ENCODE peak calls at places on chromosome 16, in six cellular contexts. A is coronary artery; Y is left ventricle myocardium inferior; E is CD8-positive, alpha-beta T cell; Q is AG04450; U is dorsolateral prefrontal cortex. B is an unnamed sample.

GRCh38 chr16:79842197-79842596 is 241.7 kb upstream of the MAF start:
- DNase-seq in A (no peak), Y (no peak), E (no peak), Q (no peak), U (no peak), B (no peak)

GRCh38 chr16:17379121-17379571 is 91.6 kb downstream of the XYLT1 start:
- DNase-seq in A (no peak), Y (peak), E (no peak), Q (no peak), U (peak), B (no peak)

GRCh38 chr16:23966577-23966976 is 130.8 kb downstream of the PRKCB start:
- DNase-seq in A (no peak), Y (no peak), E (no peak), Q (no peak), U (no peak), B (no peak)

GRCh38 chr16:89449726-89450335 is 40.5 kb downstream of the ANKRD11 start:
- DNase-seq in A (no peak), Y (no peak), E (no peak), Q (no peak), U (no peak), B (no peak)

GRCh38 chr16:17590711-17591654 is 120.2 kb upstream of the XYLT1 start:
- DNase-seq in A (no peak), Y (no peak), E (peak), Q (no peak), U (no peak), B (no peak)

GRCh38 chr16:30369091-30369937 is 980 bp downstream of the TBC1D10B start:
- DNase-seq in A (no peak), Y (no peak), E (no peak), Q (no peak), U (no peak), B (no peak)

GRCh38 chr16:78791926-78792325 is 692.5 kb downstream of the WWOX start:
- DNase-seq in A (no peak), Y (no peak), E (no peak), Q (no peak), U (no peak), B (no peak)

GRCh38 chr16:83973581-83974385 is 5.7 kb downstream of the NECAB2 start:
- DNase-seq in A (no peak), Y (no peak), E (no peak), Q (no peak), U (no peak), B (no peak)

GRCh38 chr16:20844054-20844453 is 37.7 kb downstream of the REXO5 start:
- DNase-seq in A (no peak), Y (no peak), E (no peak), Q (no peak), U (no peak), B (no peak)

GRCh38 chr16:69201291-69201690 is 14.3 kb downstream of the SNTB2 start:
- DNase-seq in A (no peak), Y (no peak), E (no peak), Q (no peak), U (no peak), B (no peak)

GRCh38 chr16:79272141-79272577 is 328.4 kb downstream of the MAF start:
- DNase-seq in A (no peak), Y (no peak), E (peak), Q (no peak), U (no peak), B (no peak)

GRCh38 chr16:81495321-81496234 is 51.0 kb downstream of the CMIP start:
- DNase-seq in A (no peak), Y (peak), E (no peak), Q (no peak), U (no peak), B (no peak)

GRCh38 chr16:66687906-66688625 is 8.5 kb downstream of the CMTM4 start:
- DNase-seq in A (no peak), Y (no peak), E (no peak), Q (no peak), U (no peak), B (no peak)

DNA sequence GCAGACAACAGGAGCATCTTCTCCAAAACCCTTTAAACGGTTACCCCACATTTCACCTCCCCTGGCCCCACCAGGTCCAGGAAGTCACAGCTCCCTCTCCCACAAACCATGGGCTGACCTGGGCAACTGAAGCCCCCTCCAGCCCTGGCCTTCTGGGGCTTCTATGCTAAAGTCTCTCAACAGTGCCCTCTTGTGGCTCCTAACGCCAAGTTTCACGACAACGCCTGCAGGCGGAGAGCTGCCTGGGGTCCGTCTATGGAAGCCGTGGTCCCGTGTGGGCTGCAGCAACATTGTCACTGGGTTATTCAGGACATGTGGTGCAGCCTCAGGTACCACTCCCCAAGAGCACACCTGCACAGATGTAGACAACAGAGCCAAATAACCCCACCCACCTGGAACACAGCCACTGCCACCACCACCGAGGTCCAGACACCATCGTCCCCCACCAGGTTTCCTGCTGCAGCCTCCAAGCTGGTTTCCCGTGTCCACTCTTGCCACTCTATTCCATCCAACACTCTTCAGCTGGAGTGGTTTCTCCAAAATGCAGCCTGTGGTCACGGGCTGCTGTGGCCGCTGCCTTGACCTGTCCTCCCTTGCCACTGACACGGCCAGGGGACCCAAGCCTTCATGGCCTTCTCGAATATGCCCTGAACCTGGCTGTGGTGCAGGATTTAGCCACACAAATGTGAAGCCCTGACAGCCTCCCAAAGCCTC is 19.1 kb downstream of the C16orf95 start:
- DNase-seq in A (no peak), Y (no peak), E (peak), Q (no peak), U (no peak), B (no peak)
- TF ChIP-seq CTCF in A (peak), Y (peak), E (peak), Q (peak), U (peak), B (peak)

GRCh38 chr16:10950393-10950792 is 6.0 kb downstream of the CLEC16A start:
- DNase-seq in A (no peak), Y (no peak), E (no peak), Q (no peak), U (no peak), B (no peak)

GRCh38 chr16:10947211-10947787 is 2.9 kb downstream of the CLEC16A start:
- DNase-seq in A (no peak), Y (no peak), E (no peak), Q (no peak), U (no peak), B (no peak)

GRCh38 chr16:10951016-10951415 is 6.7 kb downstream of the CLEC16A start:
- DNase-seq in A (no peak), Y (no peak), E (no peak), Q (no peak), U (no peak), B (no peak)

GRCh38 chr16:10946308-10946707 is 1.9 kb downstream of the CLEC16A start:
- DNase-seq in A (no peak), Y (no peak), E (no peak), Q (no peak), U (no peak), B (no peak)

DNA sequence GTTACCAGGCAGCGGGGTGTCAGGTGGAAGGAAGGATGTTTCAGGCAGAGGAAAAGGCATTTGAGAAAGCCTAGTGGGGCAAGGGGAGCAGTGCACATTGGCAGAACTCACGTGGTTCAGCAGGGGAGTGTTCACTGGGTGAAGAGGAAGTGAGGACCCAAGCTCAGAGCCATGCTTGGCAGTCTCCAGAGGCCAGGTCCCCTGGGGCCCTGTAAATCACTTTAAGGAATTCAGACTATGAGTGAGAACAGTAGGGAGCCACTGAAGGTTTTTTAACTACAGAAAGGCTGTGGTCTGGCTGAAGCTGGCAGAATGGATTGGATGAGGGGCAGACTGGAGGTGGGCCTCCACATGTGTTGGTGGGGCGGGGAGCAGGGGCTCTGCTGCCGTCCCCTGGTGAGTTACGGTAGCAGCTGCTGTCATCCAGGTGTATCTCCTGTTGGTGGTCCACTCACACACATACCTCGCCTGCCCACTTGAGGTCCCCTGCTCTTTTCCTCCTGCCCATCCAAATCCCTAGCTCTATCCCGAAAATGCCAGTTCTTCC is 5.1 kb downstream of the CLEC16A start:
- DNase-seq in A (no peak), Y (no peak), E (peak), Q (no peak), U (no peak), B (no peak)
- TF ChIP-seq CTCF in A (no peak), Y (no peak), E (no peak), Q (no peak), U (no peak), B (no peak)

GRCh38 chr16:75550211-75550662 is 5.8 kb downstream of the TMEM231 start:
- DNase-seq in A (no peak), Y (no peak), E (peak), Q (no peak), U (peak), B (no peak)
- TF ChIP-seq CTCF in A (no peak), Y (peak), E (no peak), Q (peak), U (peak), B (no peak)

GRCh38 chr16:88068476-88069396 is 117.5 kb downstream of the BANP start:
- DNase-seq in A (no peak), Y (no peak), E (no peak), Q (no peak), U (no peak), B (peak)
- TF ChIP-seq CTCF in A (no peak), Y (no peak), E (no peak), Q (no peak), U (no peak), B (no peak)

GRCh38 chr16:8874388-8874787 is 5.6 kb upstream of the CARHSP1 start:
- DNase-seq in A (no peak), Y (no peak), E (no peak), Q (no peak), U (no peak), B (no peak)

GRCh38 chr16:8868272-8869211 is at the start of gene CARHSP1:
- DNase-seq in A (peak), Y (peak), E (peak), Q (no peak), U (peak), B (peak)

GRCh38 chr16:8872071-8872470 is 3.3 kb upstream of the CARHSP1 start:
- DNase-seq in A (no peak), Y (no peak), E (no peak), Q (no peak), U (no peak), B (no peak)

GRCh38 chr16:8869212-8869987 is 594 bp upstream of the CARHSP1 start:
- DNase-seq in A (no peak), Y (no peak), E (no peak), Q (no peak), U (no peak), B (no peak)

DNA sequence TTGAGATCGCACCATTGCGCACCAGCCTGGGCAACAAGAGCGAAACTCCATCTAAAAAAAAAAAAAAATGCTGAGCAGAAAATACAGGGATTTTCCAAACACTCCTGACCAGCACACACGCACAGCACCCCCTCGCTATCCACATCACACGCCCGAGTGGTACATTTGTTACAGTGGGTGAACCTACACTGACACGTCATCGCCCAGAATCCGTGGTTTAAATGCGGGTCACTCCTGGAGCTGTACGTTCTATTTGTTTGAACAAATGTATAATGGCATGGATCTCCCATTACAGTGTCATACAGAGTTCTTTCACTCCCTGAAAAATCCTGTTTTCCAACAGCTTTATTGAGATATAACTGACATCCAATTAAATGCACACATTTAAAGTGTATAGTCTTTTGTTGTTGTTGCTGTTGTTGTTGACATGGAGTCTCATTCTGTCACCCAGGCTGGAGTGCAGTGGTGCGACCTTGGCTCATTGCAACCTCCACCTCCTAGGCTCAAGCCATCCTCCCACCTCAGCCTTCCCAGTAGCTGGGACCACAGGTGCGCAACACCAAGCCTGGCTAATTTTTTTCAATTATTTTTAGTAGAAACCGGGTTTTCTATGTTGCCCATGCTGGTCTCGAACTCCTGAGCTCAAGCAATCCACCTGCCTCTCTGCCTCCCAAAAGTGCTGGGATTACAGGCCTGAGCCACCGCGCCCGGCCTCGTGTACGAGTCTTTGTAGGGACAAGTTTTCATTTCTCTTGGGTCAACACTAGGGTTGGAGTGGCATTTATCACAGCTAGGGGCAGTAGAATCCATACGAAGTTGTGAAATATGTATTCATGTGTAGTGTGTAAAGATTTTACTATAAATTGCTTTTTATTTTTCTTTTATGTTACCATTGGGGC is 4.4 kb upstream of the CARHSP1 start:
- DNase-seq in A (no peak), Y (no peak), E (no peak), Q (no peak), U (no peak), B (no peak)
- TF ChIP-seq CTCF in A (no peak), Y (no peak), E (no peak), Q (no peak), U (no peak), B (no peak)

DNA sequence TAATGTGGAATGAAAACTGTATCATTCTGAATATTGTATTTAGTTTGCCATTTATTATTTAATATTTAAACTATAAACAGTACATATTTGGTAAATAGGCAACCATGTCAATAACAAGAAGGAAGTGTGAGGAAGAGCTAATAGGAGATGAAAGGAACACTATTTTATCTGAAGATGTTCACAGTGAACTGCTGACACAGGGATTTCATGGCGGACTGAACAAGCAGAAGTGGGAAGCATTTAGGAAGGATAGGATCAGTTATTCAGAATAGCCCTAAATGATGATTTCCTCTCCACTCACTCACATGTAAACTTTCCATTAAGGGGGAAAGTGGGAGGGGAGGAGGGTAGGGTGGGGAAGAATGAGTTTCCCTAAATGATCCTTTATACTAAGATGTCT is 682.4 kb downstream of the TOX3 start:
- DNase-seq in A (no peak), Y (no peak), E (no peak), Q (no peak), U (no peak), B (no peak)
- TF ChIP-seq CTCF in A (no peak), Y (no peak), E (no peak), Q (no peak), U (no peak), B (no peak)

GRCh38 chr16:77434022-77434364 is 841 bp downstream of the ADAMTS18 start:
- DNase-seq in A (no peak), Y (no peak), E (no peak), Q (no peak), U (no peak), B (no peak)

GRCh38 chr16:77435240-77435819 is 496 bp upstream of the ADAMTS18 start:
- DNase-seq in A (no peak), Y (no peak), E (no peak), Q (no peak), U (no peak), B (no peak)

GRCh38 chr16:77439106-77439505 is 4.3 kb upstream of the ADAMTS18 start:
- DNase-seq in A (no peak), Y (no peak), E (no peak), Q (no peak), U (no peak), B (no peak)

GRCh38 chr16:77434365-77435239 is at the start of gene ADAMTS18:
- DNase-seq in A (no peak), Y (no peak), E (no peak), Q (no peak), U (no peak), B (peak)

GRCh38 chr16:77437859-77438258 is 3.0 kb upstream of the ADAMTS18 start:
- DNase-seq in A (no peak), Y (no peak), E (no peak), Q (no peak), U (no peak), B (no peak)
- TF ChIP-seq CTCF in A (no peak), Y (peak), E (no peak), Q (peak), U (no peak), B (no peak)

GRCh38 chr16:57867000-57867561 is 64.8 kb upstream of the KIFC3 start:
- DNase-seq in A (peak), Y (no peak), E (no peak), Q (no peak), U (no peak), B (no peak)

GRCh38 chr16:57866529-57866918 is 64.2 kb upstream of the KIFC3 start:
- DNase-seq in A (peak), Y (no peak), E (no peak), Q (no peak), U (no peak), B (no peak)

GRCh38 chr16:57865746-57866528 is 63.6 kb upstream of the KIFC3 start:
- DNase-seq in A (peak), Y (no peak), E (no peak), Q (no peak), U (no peak), B (no peak)

GRCh38 chr16:57862698-57863433 is 60.6 kb upstream of the KIFC3 start:
- DNase-seq in A (no peak), Y (no peak), E (no peak), Q (no peak), U (no peak), B (no peak)

DNA sequence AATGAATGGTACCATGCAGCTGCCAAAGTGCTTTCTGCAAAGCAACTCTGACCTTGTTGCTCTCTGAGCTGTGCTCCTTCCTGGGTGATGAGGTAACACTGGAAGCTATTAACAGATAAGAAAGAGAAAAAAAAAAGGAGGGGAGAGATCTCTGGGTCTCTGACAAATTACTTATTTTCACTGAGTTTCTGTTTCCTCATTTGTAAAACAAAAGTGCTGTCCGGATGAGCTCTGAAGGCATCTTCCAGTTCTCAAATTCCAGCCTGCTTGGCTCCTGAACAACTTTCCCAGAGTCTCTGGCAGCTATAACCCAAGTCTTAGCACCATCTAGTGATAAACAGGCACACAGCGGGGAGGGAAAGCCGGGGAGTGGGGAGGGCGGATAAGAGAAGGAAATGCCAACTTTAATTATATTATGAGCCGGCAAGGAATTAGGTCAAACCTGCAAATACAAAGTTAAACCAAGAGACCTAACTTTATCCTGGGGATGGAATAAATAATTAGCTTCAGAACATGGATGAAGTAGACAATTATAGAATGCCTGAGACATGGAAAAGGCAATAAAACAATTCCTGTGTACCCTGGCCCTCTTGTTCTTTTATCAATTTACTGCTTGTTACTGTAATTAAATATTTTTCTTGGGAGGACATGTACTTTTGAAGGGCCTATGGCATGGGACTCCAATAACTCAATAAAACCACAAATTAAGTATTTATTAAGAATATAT is 61.3 kb upstream of the KIFC3 start:
- DNase-seq in A (peak), Y (peak), E (no peak), Q (peak), U (peak), B (no peak)
- TF ChIP-seq CTCF in A (no peak), Y (peak), E (no peak), Q (peak), U (peak), B (no peak)

GRCh38 chr16:3127745-3128144 is 7.1 kb upstream of the ZNF213 start:
- DNase-seq in A (no peak), Y (no peak), E (no peak), Q (no peak), U (no peak), B (no peak)
- TF ChIP-seq CTCF in A (no peak), Y (no peak), E (no peak), Q (no peak), U (no peak), B (no peak)

B was measured in mesothelial cell of epicardium.